ENCODE peak calls at places on chromosomes 3 and 15, in ten cellular contexts. One of them, this sample, is unnamed.

GRCh38 chr15:100958326-100959065 is 39.3 kb downstream of the LRRK1 start:
- DNase-seq in SK-N-SH: no peak
- DNase-seq in MM.1S: no peak
- DNase-seq in mammary epithelial cell: no peak
- DNase-seq in endothelial cell of umbilical vein: peak; percentile 50
- DNase-seq in K562: no peak
- DNase-seq in fibroblast of lung: peak; percentile 37
- DNase-seq in hepatocyte: no peak
- DNase-seq in IMR-90: peak; percentile 71
- DNase-seq in astrocyte: peak; percentile 75
- DNase-seq in this sample: peak; percentile 65

GRCh38 chr15:58065445-58066041 is at the start of gene ALDH1A2:
- DNase-seq in IMR-90: no peak
- DNase-seq in mammary epithelial cell: no peak
- DNase-seq in K562: peak; percentile 75
- DNase-seq in hepatocyte: peak; percentile 35
- DNase-seq in SK-N-SH: peak; percentile 64
- DNase-seq in astrocyte: no peak
- DNase-seq in fibroblast of lung: no peak
- DNase-seq in endothelial cell of umbilical vein: peak; percentile 72
- DNase-seq in MM.1S: no peak
- DNase-seq in this sample: no peak

GRCh38 chr15:60590935-60591490 is 112.1 kb upstream of the ICE2 start:
- DNase-seq in fibroblast of lung: peak; percentile 47
- DNase-seq in IMR-90: peak; percentile 36
- DNase-seq in SK-N-SH: peak; percentile 73
- DNase-seq in K562: no peak
- DNase-seq in mammary epithelial cell: no peak
- DNase-seq in hepatocyte: peak; percentile 69
- DNase-seq in MM.1S: peak; percentile 66
- DNase-seq in astrocyte: peak; percentile 10
- DNase-seq in endothelial cell of umbilical vein: peak; percentile 58
- DNase-seq in this sample: peak; percentile 21

GRCh38 chr15:48282186-48282585 is 49.0 kb upstream of the DUT start:
- DNase-seq in SK-N-SH: no peak
- DNase-seq in hepatocyte: no peak
- DNase-seq in IMR-90: peak; percentile 20
- DNase-seq in mammary epithelial cell: no peak
- DNase-seq in fibroblast of lung: peak; percentile 37
- DNase-seq in astrocyte: peak; percentile 32
- DNase-seq in MM.1S: no peak
- DNase-seq in K562: no peak
- DNase-seq in endothelial cell of umbilical vein: no peak
- DNase-seq in this sample: no peak

GRCh38 chr3:113211370-113212154 is at the start of gene BOC:
- DNase-seq in fibroblast of lung: peak; percentile 52
- DNase-seq in SK-N-SH: peak; percentile 76
- DNase-seq in K562: no peak
- DNase-seq in mammary epithelial cell: peak; percentile 57
- DNase-seq in endothelial cell of umbilical vein: peak; percentile 10
- DNase-seq in IMR-90: peak; percentile 68
- DNase-seq in MM.1S: peak; percentile 14
- DNase-seq in hepatocyte: peak; percentile 71
- DNase-seq in astrocyte: peak; percentile 73
- DNase-seq in this sample: peak; percentile 38

GRCh38 chr3:122102191-122102935 is 47.2 kb downstream of the CD86 start:
- DNase-seq in mammary epithelial cell: peak; percentile 56
- DNase-seq in K562: no peak
- DNase-seq in IMR-90: no peak
- DNase-seq in SK-N-SH: no peak
- DNase-seq in hepatocyte: no peak
- DNase-seq in fibroblast of lung: no peak
- DNase-seq in MM.1S: no peak
- DNase-seq in astrocyte: no peak
- DNase-seq in endothelial cell of umbilical vein: no peak
- DNase-seq in this sample: no peak

GRCh38 chr3:7315037-7315436 is 454.1 kb downstream of the GRM7 start:
- DNase-seq in mammary epithelial cell: no peak
- DNase-seq in fibroblast of lung: no peak
- DNase-seq in IMR-90: no peak
- DNase-seq in hepatocyte: no peak
- DNase-seq in astrocyte: no peak
- DNase-seq in endothelial cell of umbilical vein: no peak
- DNase-seq in MM.1S: no peak
- DNase-seq in SK-N-SH: no peak
- DNase-seq in K562: no peak
- DNase-seq in this sample: no peak

GRCh38 chr3:125115640-125116039 is 59.8 kb upstream of the HEG1 start:
- DNase-seq in endothelial cell of umbilical vein: no peak
- DNase-seq in IMR-90: peak; percentile 65
- DNase-seq in fibroblast of lung: peak; percentile 52
- DNase-seq in mammary epithelial cell: no peak
- DNase-seq in SK-N-SH: no peak
- DNase-seq in hepatocyte: no peak
- DNase-seq in MM.1S: no peak
- DNase-seq in K562: no peak
- DNase-seq in astrocyte: peak; percentile 91
- DNase-seq in this sample: no peak

GRCh38 chr3:55974421-55974820 is 487.3 kb upstream of the WNT5A start:
- DNase-seq in IMR-90: no peak
- DNase-seq in endothelial cell of umbilical vein: no peak
- DNase-seq in hepatocyte: no peak
- DNase-seq in fibroblast of lung: no peak
- DNase-seq in mammary epithelial cell: no peak
- DNase-seq in MM.1S: no peak
- DNase-seq in SK-N-SH: no peak
- DNase-seq in K562: no peak
- DNase-seq in astrocyte: no peak
- DNase-seq in this sample: no peak

GRCh38 chr15:58535894-58536293 is 104.1 kb downstream of the LIPC start:
- DNase-seq in hepatocyte: no peak
- DNase-seq in astrocyte: no peak
- DNase-seq in K562: no peak
- DNase-seq in endothelial cell of umbilical vein: no peak
- DNase-seq in IMR-90: no peak
- DNase-seq in SK-N-SH: no peak
- DNase-seq in MM.1S: no peak
- DNase-seq in mammary epithelial cell: no peak
- DNase-seq in fibroblast of lung: no peak
- DNase-seq in this sample: no peak

GRCh38 chr3:151391715-151392114 is 7.2 kb upstream of the P2RY12 start:
- DNase-seq in IMR-90: no peak
- DNase-seq in MM.1S: no peak
- DNase-seq in astrocyte: no peak
- DNase-seq in K562: no peak
- DNase-seq in endothelial cell of umbilical vein: no peak
- DNase-seq in fibroblast of lung: no peak
- DNase-seq in mammary epithelial cell: no peak
- DNase-seq in SK-N-SH: no peak
- DNase-seq in hepatocyte: no peak
- DNase-seq in this sample: no peak

GRCh38 chr15:58458076-58458475 is 26.3 kb downstream of the LIPC start:
- DNase-seq in astrocyte: no peak
- DNase-seq in IMR-90: no peak
- DNase-seq in SK-N-SH: no peak
- DNase-seq in endothelial cell of umbilical vein: peak; percentile 81
- DNase-seq in mammary epithelial cell: no peak
- DNase-seq in K562: no peak
- DNase-seq in fibroblast of lung: no peak
- DNase-seq in MM.1S: peak; percentile 64
- DNase-seq in hepatocyte: peak; percentile 54
- DNase-seq in this sample: no peak

GRCh38 chr15:47870956-47871625 is 153.8 kb downstream of the SEMA6D start:
- DNase-seq in MM.1S: no peak
- DNase-seq in SK-N-SH: no peak
- DNase-seq in hepatocyte: peak; percentile 37
- DNase-seq in astrocyte: peak; percentile 79
- DNase-seq in mammary epithelial cell: peak; percentile 12
- DNase-seq in K562: no peak
- DNase-seq in endothelial cell of umbilical vein: peak; percentile 91
- DNase-seq in IMR-90: peak; percentile 38
- DNase-seq in fibroblast of lung: peak; percentile 83
- DNase-seq in this sample: no peak

GRCh38 chr3:126181398-126181725 is 976 bp upstream of the ALDH1L1 start:
- DNase-seq in hepatocyte: no peak
- DNase-seq in IMR-90: no peak
- DNase-seq in endothelial cell of umbilical vein: no peak
- DNase-seq in SK-N-SH: no peak
- DNase-seq in mammary epithelial cell: no peak
- DNase-seq in fibroblast of lung: no peak
- DNase-seq in MM.1S: no peak
- DNase-seq in K562: no peak
- DNase-seq in astrocyte: no peak
- DNase-seq in this sample: no peak
- H2AFZ ChIP-seq in hepatocyte: peak overlapping the region; percentile 85
- H2AFZ ChIP-seq in IMR-90: peak overlapping the region; percentile 5
- H2AFZ ChIP-seq in endothelial cell of umbilical vein: no peak overlapping the region
- H2AFZ ChIP-seq in SK-N-SH: no peak overlapping the region
- H2AFZ ChIP-seq in mammary epithelial cell: peak overlapping the region; percentile 92
- H2AFZ ChIP-seq in fibroblast of lung: no peak overlapping the region
- H2AFZ ChIP-seq in MM.1S: no peak overlapping the region
- H2AFZ ChIP-seq in K562: no peak overlapping the region
- H2AFZ ChIP-seq in astrocyte: peak overlapping the region; percentile 69
- H2AFZ ChIP-seq in this sample: peak overlapping the region; percentile 78

DNA sequence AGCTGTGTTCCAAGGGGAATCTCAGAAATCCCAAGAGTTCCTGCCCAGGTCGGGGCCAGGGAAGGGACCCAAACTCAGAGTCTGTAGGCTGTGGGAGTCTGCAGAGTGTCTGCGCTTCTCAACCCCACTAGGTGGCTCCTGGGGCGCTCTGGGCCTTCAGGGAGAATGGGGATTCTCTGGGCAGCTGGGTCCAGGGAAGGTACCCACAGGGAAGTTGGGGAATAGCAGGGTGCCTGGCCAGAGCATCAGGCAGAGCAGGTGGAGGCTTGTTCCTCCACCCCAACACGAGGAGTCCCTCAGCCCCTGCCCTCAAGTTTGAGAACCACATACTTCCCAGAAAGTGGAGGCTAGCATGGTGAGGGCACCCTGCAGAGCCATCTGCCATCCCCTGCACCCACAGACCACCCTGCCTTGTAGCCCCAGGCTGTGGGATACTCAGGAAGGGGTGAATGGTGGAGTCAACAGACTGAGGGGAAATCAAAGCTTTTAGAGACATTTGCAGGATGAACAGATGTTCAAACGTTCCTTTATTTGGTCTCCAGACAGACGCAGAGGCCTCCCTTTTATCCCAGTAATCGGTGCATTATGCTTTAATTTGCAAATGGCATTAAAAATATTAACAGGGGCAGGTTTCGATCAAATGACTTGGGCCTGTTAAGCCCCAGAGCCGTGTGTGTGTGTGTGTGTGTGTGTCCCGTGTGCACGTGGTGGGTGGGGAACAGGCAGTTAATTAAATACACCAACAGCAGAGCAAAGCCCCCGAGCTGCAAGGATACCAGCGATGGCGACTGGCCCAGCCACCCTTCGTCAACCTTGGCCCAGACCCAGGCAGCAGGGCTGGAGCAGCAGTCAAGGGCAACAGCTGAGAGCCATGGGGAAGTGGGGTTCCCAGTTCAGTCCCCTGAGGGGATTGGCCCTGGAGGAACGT is 57.7 kb downstream of the DNAJB8 start:
- DNase-seq in SK-N-SH: peak; percentile 84
- DNase-seq in endothelial cell of umbilical vein: no peak
- DNase-seq in fibroblast of lung: peak; percentile 3
- DNase-seq in IMR-90: no peak
- DNase-seq in astrocyte: no peak
- DNase-seq in MM.1S: no peak
- DNase-seq in mammary epithelial cell: no peak
- DNase-seq in hepatocyte: no peak
- DNase-seq in K562: no peak
- DNase-seq in this sample: no peak
- TF ChIP-seq CTCF in SK-N-SH: peak; percentile 32
- TF ChIP-seq CTCF in endothelial cell of umbilical vein: peak; percentile 30
- TF ChIP-seq CTCF in fibroblast of lung: no peak
- TF ChIP-seq CTCF in IMR-90: peak; percentile 3
- TF ChIP-seq CTCF in astrocyte: no peak
- TF ChIP-seq CTCF in MM.1S: no peak
- TF ChIP-seq CTCF in mammary epithelial cell: peak; percentile 19
- TF ChIP-seq CTCF in hepatocyte: no peak
- TF ChIP-seq CTCF in K562: peak; percentile 51
- TF ChIP-seq CTCF in this sample: peak; percentile 27

DNA sequence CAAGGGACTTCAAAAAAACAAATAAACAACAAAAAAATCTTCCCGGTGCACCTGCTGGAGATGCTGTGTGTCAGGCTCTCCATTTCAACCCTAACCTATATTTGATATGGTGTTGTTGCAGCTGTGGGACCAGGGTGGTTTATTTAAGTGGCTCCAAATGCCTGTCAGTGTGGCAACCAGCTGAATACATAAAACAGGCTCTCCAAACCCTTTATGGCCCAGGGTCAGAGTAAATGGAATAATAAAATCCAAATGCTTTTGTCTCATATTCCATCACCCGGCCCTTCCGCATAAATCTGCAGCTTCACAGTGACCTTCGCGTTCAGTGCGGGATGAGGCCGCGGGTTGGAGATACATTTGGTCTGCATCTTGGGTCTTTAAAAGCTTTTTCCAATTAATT is 382.1 kb upstream of the NR2F2 start:
- DNase-seq in fibroblast of lung: no peak
- DNase-seq in endothelial cell of umbilical vein: no peak
- DNase-seq in mammary epithelial cell: no peak
- DNase-seq in MM.1S: no peak
- DNase-seq in K562: no peak
- DNase-seq in astrocyte: no peak
- DNase-seq in SK-N-SH: no peak
- DNase-seq in IMR-90: no peak
- DNase-seq in hepatocyte: no peak
- DNase-seq in this sample: no peak
- H3K9me3 ChIP-seq in fibroblast of lung: no peaks in the 10 kb centered on the region
- H3K9me3 ChIP-seq in endothelial cell of umbilical vein: no peaks in the 10 kb centered on the region
- H3K9me3 ChIP-seq in mammary epithelial cell: no peaks in the 10 kb centered on the region
- H3K9me3 ChIP-seq in MM.1S: no peaks in the 10 kb centered on the region
- H3K9me3 ChIP-seq in K562: no peaks in the 10 kb centered on the region
- H3K9me3 ChIP-seq in astrocyte: no peaks in the 10 kb centered on the region
- H3K9me3 ChIP-seq in SK-N-SH: no peaks in the 10 kb centered on the region
- H3K9me3 ChIP-seq in IMR-90: no peaks in the 10 kb centered on the region
- H3K9me3 ChIP-seq in hepatocyte: no peaks in the 10 kb centered on the region
- H3K9me3 ChIP-seq in this sample: no peaks in the 10 kb centered on the region

DNA sequence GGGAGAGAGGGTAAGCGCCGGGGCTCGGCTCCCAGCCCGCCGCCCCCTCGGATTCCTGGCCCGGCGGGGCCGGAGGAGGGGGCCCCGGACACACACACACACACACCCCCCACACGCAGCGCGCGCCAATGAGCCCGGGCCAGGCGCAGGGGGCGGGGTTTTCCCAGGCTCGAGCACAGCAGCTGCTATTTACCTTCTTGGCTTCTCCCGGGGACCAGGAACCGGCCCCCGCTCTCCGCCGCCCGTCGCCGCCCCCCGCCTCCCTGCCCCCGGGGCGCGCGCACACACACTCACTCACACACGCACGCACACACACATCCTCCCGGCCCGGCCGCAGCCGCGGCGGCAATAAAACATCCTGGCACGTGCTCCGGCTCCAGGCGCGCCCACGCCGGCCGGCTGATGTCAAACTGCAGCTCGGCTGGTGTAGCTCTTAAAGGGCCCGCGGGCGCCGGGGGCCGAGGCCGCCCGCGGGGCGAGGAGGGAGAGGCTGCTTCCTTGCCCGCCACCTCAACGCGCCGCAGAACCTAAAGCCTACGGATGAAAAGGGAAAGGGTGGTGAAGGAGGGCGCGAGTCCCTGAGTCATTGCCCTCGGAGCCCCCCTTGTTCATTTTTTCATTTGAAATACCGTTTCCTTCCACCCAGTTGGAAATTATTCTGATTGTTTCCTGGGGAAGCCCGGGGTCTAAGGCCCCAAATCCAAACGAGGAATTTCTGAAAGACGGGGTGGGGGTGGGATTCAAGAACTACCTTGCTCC is 1.0 kb upstream of the HES1 start:
- DNase-seq in endothelial cell of umbilical vein: peak; percentile 99
- DNase-seq in mammary epithelial cell: peak; percentile 99
- DNase-seq in fibroblast of lung: peak; percentile 92
- DNase-seq in astrocyte: peak; percentile 96
- DNase-seq in K562: peak; percentile 76
- DNase-seq in SK-N-SH: peak; percentile 93
- DNase-seq in hepatocyte: peak; percentile 98
- DNase-seq in MM.1S: peak; percentile 99
- DNase-seq in IMR-90: peak; percentile 95
- DNase-seq in this sample: peak; percentile 96
- H2AFZ ChIP-seq in endothelial cell of umbilical vein: no peak overlapping the region
- H2AFZ ChIP-seq in mammary epithelial cell: peak overlapping the region; percentile 53
- H2AFZ ChIP-seq in fibroblast of lung: peak overlapping the region; percentile 49
- H2AFZ ChIP-seq in astrocyte: peak overlapping the region; percentile 45
- H2AFZ ChIP-seq in K562: peak overlapping the region; percentile 87
- H2AFZ ChIP-seq in SK-N-SH: peak overlapping the region; percentile 75
- H2AFZ ChIP-seq in hepatocyte: peak overlapping the region; percentile 3
- H2AFZ ChIP-seq in MM.1S: peak overlapping the region; percentile 63
- H2AFZ ChIP-seq in IMR-90: peak overlapping the region; percentile 90
- H2AFZ ChIP-seq in this sample: peak overlapping the region; percentile 31

This sample was measured in PC-9.